ENCODE peak calls at places on chromosomes 12 and 14, in five cellular contexts. One of them, this sample, is unnamed.
A peak's percentile ranks its signal among the peaks of the same experiment; 100 is the strongest.

GRCh38 chr12:22321620-22322019 is 12.9 kb downstream of the ST8SIA1 start:
- DNase-seq in IMR-90: no peak
- DNase-seq in pancreas: no peak
- DNase-seq in lower lobe of right lung: peak; percentile 53
- DNase-seq in CD8-positive, alpha-beta T cell: no peak
- DNase-seq in this sample: no peak

GRCh38 chr12:109462868-109463692 is 14.0 kb downstream of the KCTD10 start:
- DNase-seq in pancreas: peak; percentile 63
- DNase-seq in lower lobe of right lung: peak; percentile 78
- DNase-seq in CD8-positive, alpha-beta T cell: no peak
- DNase-seq in IMR-90: peak; percentile 98
- DNase-seq in this sample: peak; percentile 85

GRCh38 chr12:55875704-55876103 is 33.0 kb upstream of the MMP19 start:
- DNase-seq in pancreas: no peak
- DNase-seq in CD8-positive, alpha-beta T cell: no peak
- DNase-seq in IMR-90: no peak
- DNase-seq in lower lobe of right lung: no peak
- DNase-seq in this sample: no peak

GRCh38 chr12:42589465-42590323 is at the start of gene PRICKLE1:
- DNase-seq in IMR-90: peak; percentile 60
- DNase-seq in lower lobe of right lung: peak; percentile 54
- DNase-seq in CD8-positive, alpha-beta T cell: no peak
- DNase-seq in pancreas: peak; percentile 49
- DNase-seq in this sample: peak; percentile 55

GRCh38 chr12:123389560-123390351 is 5.8 kb downstream of the KMT5A start:
- DNase-seq in lower lobe of right lung: peak; percentile 86
- DNase-seq in pancreas: peak; percentile 56
- DNase-seq in CD8-positive, alpha-beta T cell: no peak
- DNase-seq in IMR-90: no peak
- DNase-seq in this sample: peak; percentile 84

GRCh38 chr14:76863724-76864407 is 37.7 kb downstream of the LRRC74A start:
- DNase-seq in lower lobe of right lung: peak; percentile 80
- DNase-seq in CD8-positive, alpha-beta T cell: no peak
- DNase-seq in pancreas: no peak
- DNase-seq in IMR-90: no peak
- DNase-seq in this sample: peak; percentile 84

GRCh38 chr14:36604757-36605505 is 22.5 kb upstream of the NKX2-8 start:
- DNase-seq in CD8-positive, alpha-beta T cell: no peak
- DNase-seq in pancreas: peak; percentile 61
- DNase-seq in IMR-90: peak; percentile 66
- DNase-seq in lower lobe of right lung: no peak
- DNase-seq in this sample: no peak

GRCh38 chr14:91368681-91369416 is 48.8 kb downstream of the CCDC88C start:
- DNase-seq in IMR-90: no peak
- DNase-seq in CD8-positive, alpha-beta T cell: no peak
- DNase-seq in lower lobe of right lung: no peak
- DNase-seq in pancreas: no peak
- DNase-seq in this sample: no peak

GRCh38 chr12:65634626-65635331 is 189.5 kb upstream of the HMGA2 start:
- DNase-seq in CD8-positive, alpha-beta T cell: no peak
- DNase-seq in IMR-90: peak; percentile 84
- DNase-seq in pancreas: no peak
- DNase-seq in lower lobe of right lung: no peak
- DNase-seq in this sample: no peak

GRCh38 chr12:49763006-49763591 is 21.7 kb downstream of the TMBIM6 start:
- DNase-seq in lower lobe of right lung: peak; percentile 80
- DNase-seq in pancreas: peak; percentile 51
- DNase-seq in CD8-positive, alpha-beta T cell: peak; percentile 76
- DNase-seq in IMR-90: peak; percentile 39
- DNase-seq in this sample: peak; percentile 72

GRCh38 chr12:120856980-120857379 is 47.2 kb downstream of the SPPL3 start:
- DNase-seq in IMR-90: no peak
- DNase-seq in CD8-positive, alpha-beta T cell: no peak
- DNase-seq in lower lobe of right lung: no peak
- DNase-seq in pancreas: no peak
- DNase-seq in this sample: no peak

GRCh38 chr12:123931686-123932321 is 40.8 kb downstream of the CCDC92 start:
- DNase-seq in pancreas: no peak
- DNase-seq in CD8-positive, alpha-beta T cell: peak; percentile 73
- DNase-seq in IMR-90: no peak
- DNase-seq in lower lobe of right lung: no peak
- DNase-seq in this sample: no peak

GRCh38 chr14:21096889-21097615 is 1.4 kb downstream of the ZNF219 start:
- DNase-seq in IMR-90: no peak
- DNase-seq in CD8-positive, alpha-beta T cell: no peak
- DNase-seq in pancreas: no peak
- DNase-seq in lower lobe of right lung: no peak
- DNase-seq in this sample: no peak

GRCh38 chr12:108966378-108967151 is 54.3 kb downstream of the SVOP start:
- DNase-seq in pancreas: no peak
- DNase-seq in IMR-90: no peak
- DNase-seq in CD8-positive, alpha-beta T cell: no peak
- DNase-seq in lower lobe of right lung: no peak
- DNase-seq in this sample: peak; percentile 51

GRCh38 chr12:125069616-125070015 is 4.4 kb downstream of the AACS start:
- DNase-seq in lower lobe of right lung: no peak
- DNase-seq in pancreas: no peak
- DNase-seq in IMR-90: no peak
- DNase-seq in CD8-positive, alpha-beta T cell: no peak
- DNase-seq in this sample: peak; percentile 78

DNA sequence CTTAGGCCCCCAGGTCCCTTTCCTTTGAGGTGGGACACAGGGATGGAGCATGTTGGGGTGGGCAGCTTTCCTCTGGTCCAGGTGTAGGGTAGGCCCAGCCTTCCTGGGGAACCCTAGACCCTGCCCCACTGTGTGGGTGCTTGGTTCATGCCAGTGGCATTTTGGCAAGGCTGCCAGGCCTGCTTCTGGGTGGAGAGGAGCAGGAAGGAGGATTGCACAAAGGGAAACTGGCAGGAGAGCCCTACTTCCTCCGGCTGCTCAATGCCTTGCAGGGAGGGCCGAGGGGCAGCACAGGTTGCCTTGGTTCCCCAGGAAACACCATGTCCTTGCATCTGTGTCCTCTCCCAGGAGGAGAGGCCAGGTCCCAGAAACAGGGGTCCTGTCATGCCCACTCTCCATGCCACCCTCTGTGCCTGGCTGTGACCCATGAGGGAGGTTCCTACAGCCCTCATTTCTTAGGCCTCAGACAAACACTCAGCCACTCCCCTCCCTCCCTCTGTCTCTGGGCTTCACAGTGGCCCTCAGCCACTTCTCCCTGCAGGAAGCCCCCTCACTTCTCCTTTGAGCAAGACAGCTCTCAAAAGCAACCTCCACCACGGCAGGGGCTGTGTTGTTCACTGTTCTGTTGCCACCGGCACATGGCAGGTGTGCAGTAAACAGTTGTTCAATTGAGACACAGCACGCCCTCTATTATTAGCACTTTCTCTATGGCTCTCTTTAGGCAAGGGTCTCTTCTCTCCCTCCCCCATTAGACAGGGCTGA is 6.8 kb upstream of the KRT80 start:
- DNase-seq in IMR-90: no peak
- DNase-seq in lower lobe of right lung: peak; percentile 73
- DNase-seq in CD8-positive, alpha-beta T cell: no peak
- DNase-seq in pancreas: no peak
- DNase-seq in this sample: no peak
- H3K4me3 ChIP-seq in IMR-90: no peak overlapping the region
- H3K4me3 ChIP-seq in lower lobe of right lung: no peak overlapping the region
- H3K4me3 ChIP-seq in CD8-positive, alpha-beta T cell: no peak overlapping the region
- H3K4me3 ChIP-seq in pancreas: no peak overlapping the region
- H3K4me3 ChIP-seq in this sample: no peak overlapping the region

DNA sequence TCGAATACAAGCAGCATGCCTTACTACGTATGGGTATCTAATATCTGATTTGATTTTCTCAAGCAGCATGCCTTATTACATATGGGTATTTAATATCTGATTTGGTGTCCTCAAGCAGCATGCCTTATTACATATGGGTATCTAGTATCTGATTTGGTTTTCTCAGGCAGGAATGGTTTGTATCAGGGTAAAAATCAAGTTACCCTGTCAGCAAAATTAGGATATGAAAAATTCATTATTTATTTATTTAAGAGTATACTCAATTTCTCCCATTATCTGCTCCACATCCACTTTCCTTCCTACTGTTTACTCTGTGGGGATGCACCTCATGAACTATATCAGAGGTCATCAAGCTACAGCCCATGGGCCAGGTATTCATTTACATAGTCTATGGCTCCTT is 21.9 kb downstream of the ZNF891 start:
- DNase-seq in lower lobe of right lung: no peak
- DNase-seq in pancreas: no peak
- DNase-seq in IMR-90: no peak
- DNase-seq in CD8-positive, alpha-beta T cell: no peak
- DNase-seq in this sample: no peak
- H3K9me3 ChIP-seq in lower lobe of right lung: peaks cover 100% of the 10 kb centered on the region
- H3K9me3 ChIP-seq in pancreas: no peaks in the 10 kb centered on the region
- H3K9me3 ChIP-seq in IMR-90: peaks cover 79% of the 10 kb centered on the region
- H3K9me3 ChIP-seq in CD8-positive, alpha-beta T cell: peaks cover 66% of the 10 kb centered on the region
- H3K9me3 ChIP-seq in this sample: peaks cover 100% of the 10 kb centered on the region

DNA sequence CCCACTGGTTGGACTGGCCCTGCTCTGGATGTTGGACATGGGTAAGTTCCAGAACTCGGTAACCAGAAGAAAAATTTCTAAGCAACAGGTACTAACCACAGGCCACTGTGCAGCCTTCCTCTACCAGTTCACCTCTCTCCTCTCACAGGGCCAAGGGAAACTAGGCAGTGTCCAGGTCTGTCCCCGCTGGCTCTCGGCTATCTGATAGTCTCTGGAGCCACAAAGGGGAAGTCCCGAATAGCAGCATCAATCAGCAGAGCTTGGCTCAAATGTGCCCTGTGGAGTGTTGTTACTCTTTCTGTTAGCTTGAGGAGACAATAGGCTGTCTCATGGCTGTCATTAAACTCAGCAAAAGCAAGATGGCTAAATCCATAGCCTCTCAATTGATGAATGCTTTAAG is 73.2 kb downstream of the TSPAN11 start:
- DNase-seq in pancreas: no peak
- DNase-seq in CD8-positive, alpha-beta T cell: no peak
- DNase-seq in lower lobe of right lung: peak; percentile 15
- DNase-seq in IMR-90: no peak
- DNase-seq in this sample: no peak
- H3K4me1 ChIP-seq in pancreas: no peaks in the 10 kb centered on the region
- H3K4me1 ChIP-seq in CD8-positive, alpha-beta T cell: no peaks in the 10 kb centered on the region
- H3K4me1 ChIP-seq in lower lobe of right lung: no peaks in the 10 kb centered on the region
- H3K4me1 ChIP-seq in IMR-90: peaks cover 15% of the 10 kb centered on the region
- H3K4me1 ChIP-seq in this sample: no peaks in the 10 kb centered on the region

DNA sequence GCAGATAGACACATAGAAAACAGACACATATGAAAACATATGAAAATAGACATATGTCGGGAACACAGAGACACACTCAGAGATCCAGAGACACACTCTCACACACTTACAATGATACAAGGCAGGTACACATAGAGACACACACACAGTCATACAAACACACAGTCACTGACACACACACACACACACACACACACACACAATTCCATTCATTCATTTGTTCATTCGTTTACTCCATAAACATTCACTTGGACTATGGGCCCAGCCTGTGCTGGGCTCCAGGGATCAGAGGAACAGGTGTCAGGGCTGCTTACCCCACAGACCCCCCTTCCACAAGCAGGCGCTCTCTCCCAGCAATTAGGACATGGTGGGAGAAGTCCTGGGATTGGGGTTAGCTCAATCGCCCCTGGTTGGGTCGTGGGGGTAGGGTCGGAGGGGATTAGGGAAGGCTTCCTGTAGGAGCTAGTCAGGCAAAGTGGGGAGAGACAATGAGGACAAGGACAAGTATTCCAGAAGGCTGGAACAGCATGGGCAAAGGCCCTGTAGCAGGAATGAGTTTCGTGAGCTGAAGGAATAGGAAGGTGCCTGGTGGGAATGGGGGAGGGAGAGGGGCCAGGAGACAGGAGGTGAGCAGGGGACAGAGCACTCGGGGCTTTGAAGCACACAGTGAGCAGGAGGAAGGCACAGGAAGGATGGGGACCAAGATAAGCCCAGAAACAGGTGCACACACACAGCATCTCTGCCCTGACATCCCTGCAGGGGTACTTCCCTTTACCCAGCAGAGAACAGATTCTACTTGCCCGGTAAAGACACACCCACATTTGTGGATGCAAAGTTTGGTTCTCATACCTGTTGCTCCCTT is 6.5 kb downstream of the RASAL1 start:
- DNase-seq in IMR-90: no peak
- DNase-seq in pancreas: no peak
- DNase-seq in CD8-positive, alpha-beta T cell: no peak
- DNase-seq in lower lobe of right lung: peak; percentile 15
- DNase-seq in this sample: no peak
- H3K4me3 ChIP-seq in IMR-90: no peak overlapping the region
- H3K4me3 ChIP-seq in pancreas: no peak overlapping the region
- H3K4me3 ChIP-seq in CD8-positive, alpha-beta T cell: no peak overlapping the region
- H3K4me3 ChIP-seq in lower lobe of right lung: no peak overlapping the region
- H3K4me3 ChIP-seq in this sample: no peak overlapping the region

DNA sequence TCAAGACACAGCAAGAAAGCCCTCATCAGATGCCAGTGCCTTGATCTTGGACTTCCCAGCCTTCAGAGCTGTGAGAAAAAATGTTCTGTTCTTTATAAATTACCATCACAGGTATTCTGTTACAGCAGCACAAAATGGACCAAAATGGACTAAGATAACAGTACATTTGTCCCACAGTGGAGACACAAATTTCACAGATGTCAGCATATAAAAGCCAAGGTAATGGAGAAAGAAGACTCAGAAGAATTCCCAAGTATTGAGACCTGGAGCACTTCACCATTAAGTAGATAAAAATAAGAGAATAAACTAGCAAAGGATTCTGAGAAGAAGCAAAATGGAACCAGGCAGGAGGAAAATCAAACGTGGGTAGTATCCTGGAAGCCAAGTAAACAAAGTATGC is 131.0 kb downstream of the NOVA1 start:
- DNase-seq in pancreas: no peak
- DNase-seq in CD8-positive, alpha-beta T cell: no peak
- DNase-seq in IMR-90: no peak
- DNase-seq in lower lobe of right lung: no peak
- DNase-seq in this sample: no peak
- H3K9me3 ChIP-seq in pancreas: no peaks in the 10 kb centered on the region
- H3K9me3 ChIP-seq in CD8-positive, alpha-beta T cell: no peaks in the 10 kb centered on the region
- H3K9me3 ChIP-seq in IMR-90: no peaks in the 10 kb centered on the region
- H3K9me3 ChIP-seq in lower lobe of right lung: no peaks in the 10 kb centered on the region
- H3K9me3 ChIP-seq in this sample: no peaks in the 10 kb centered on the region

DNA sequence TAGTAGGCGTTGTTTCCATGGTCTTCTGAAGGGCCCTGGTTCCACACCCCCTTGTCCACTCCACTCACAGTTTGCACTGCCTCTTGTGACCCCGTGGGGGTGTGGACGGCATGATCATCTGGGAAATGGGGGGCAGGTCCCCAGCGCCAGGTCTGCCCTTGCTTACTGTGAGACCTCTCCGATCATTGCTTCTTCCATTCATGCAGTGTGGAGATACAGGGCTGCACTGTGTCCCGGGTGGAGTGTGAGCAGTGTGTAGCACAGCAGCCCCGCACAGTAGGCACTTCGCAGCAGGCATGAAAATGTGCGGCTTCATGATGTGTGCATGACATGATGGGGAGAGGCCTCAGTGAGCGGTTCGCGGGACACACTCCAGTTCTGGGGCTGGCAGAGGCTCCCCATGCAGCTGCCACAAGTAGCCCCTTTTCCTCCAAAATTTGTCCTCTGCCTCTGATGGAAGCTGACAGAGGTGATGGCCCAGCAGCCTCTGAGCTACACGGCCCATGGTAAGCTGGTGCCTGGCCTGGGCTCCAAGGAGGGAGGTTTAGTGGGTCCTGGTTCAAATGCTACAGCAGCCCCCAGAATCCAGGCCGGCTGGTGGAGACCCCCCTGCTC is 15.0 kb downstream of the RIN3 start:
- DNase-seq in CD8-positive, alpha-beta T cell: no peak
- DNase-seq in IMR-90: no peak
- DNase-seq in lower lobe of right lung: no peak
- DNase-seq in pancreas: no peak
- DNase-seq in this sample: no peak
- H3K4me1 ChIP-seq in CD8-positive, alpha-beta T cell: peaks cover 68% of the 10 kb centered on the region
- H3K4me1 ChIP-seq in IMR-90: peaks cover 26% of the 10 kb centered on the region
- H3K4me1 ChIP-seq in lower lobe of right lung: peaks cover 44% of the 10 kb centered on the region
- H3K4me1 ChIP-seq in pancreas: no peaks in the 10 kb centered on the region
- H3K4me1 ChIP-seq in this sample: peaks cover 3% of the 10 kb centered on the region